ENCODE peak calls at places on chromosomes 13 and 19, in ten cellular contexts. K is naive thymus-derived CD8-positive, alpha-beta T cell; J is activated naive CD8-positive, alpha-beta T cell treated with anti-CD3 and anti-CD28 coated beads for 36 hours; G is A172; F is HuH-7.5; H is B cell; R is Panc1; I is activated T-helper 1 cell treated with Interleukin-2 at 50 U/mL for 16 hours; B is cardiac septum; N is HS-5. O is an unnamed sample.

GRCh38 chr13:49357694-49358093 is 86.2 kb downstream of the CAB39L start:
- DNase-seq in G (peak), H (no peak), R (no peak), B (no peak), F (no peak), J (no peak), I (no peak), K (no peak), N (no peak), O (no peak)

GRCh38 chr13:72205773-72206172 is 338.8 kb upstream of the DACH1 start:
- DNase-seq in R (no peak), F (no peak), H (no peak), K (no peak), N (no peak), G (peak), B (no peak), J (no peak), I (no peak), O (no peak)

GRCh38 chr13:33490461-33491327 is 205.1 kb upstream of the STARD13 start:
- DNase-seq in B (no peak), R (no peak), G (no peak), N (no peak), H (no peak), K (no peak), J (no peak), F (no peak), I (no peak), O (no peak)

GRCh38 chr13:41648314-41648935 is 191.1 kb downstream of the RGCC start:
- DNase-seq in I (no peak), F (no peak), B (no peak), J (no peak), K (no peak), G (peak), N (no peak), R (peak), H (no peak), O (no peak)

GRCh38 chr13:41622545-41623429 is 165.4 kb downstream of the RGCC start:
- DNase-seq in G (peak), J (no peak), R (no peak), K (no peak), B (no peak), H (no peak), I (no peak), N (no peak), F (no peak), O (no peak)

GRCh38 chr19:48715276-48715675 is 4.2 kb downstream of the MAMSTR start:
- DNase-seq in G (no peak), F (no peak), B (no peak), R (no peak), I (no peak), J (no peak), H (no peak), N (no peak), K (no peak), O (no peak)

GRCh38 chr19:639251-640155 is at the start of gene FGF22:
- DNase-seq in I (peak), F (peak), N (peak), G (peak), B (peak), J (peak), K (peak), R (no peak), H (peak), O (peak)

GRCh38 chr19:45245334-45245787 is at the start of gene EXOC3L2:
- DNase-seq in B (no peak), H (no peak), I (no peak), J (no peak), G (no peak), K (no peak), R (no peak), N (no peak), F (no peak), O (no peak)

GRCh38 chr13:37187110-37187509 is 81.6 kb upstream of the CSNK1A1L start:
- DNase-seq in G (peak), I (no peak), H (no peak), N (no peak), J (no peak), R (no peak), K (no peak), F (no peak), B (no peak), O (no peak)

GRCh38 chr13:108609353-108609752 is 20.1 kb upstream of the MYO16 start:
- DNase-seq in J (no peak), K (no peak), B (no peak), N (no peak), I (no peak), H (no peak), R (no peak), G (peak), F (no peak), O (no peak)

GRCh38 chr19:55197531-55197930 is 11.8 kb downstream of the PTPRH start:
- DNase-seq in J (no peak), H (no peak), N (no peak), G (no peak), F (no peak), I (no peak), K (no peak), R (no peak), B (no peak), O (no peak)

GRCh38 chr19:42273407-42274064 is 4.5 kb downstream of the CIC start:
- DNase-seq in H (no peak), G (no peak), N (no peak), I (no peak), K (no peak), B (no peak), F (no peak), R (no peak), J (no peak), O (no peak)

GRCh38 chr19:40611096-40611495 is 9.9 kb downstream of the LTBP4 start:
- DNase-seq in N (no peak), I (peak), K (no peak), R (no peak), J (no peak), G (no peak), F (no peak), B (no peak), H (no peak), O (no peak)

GRCh38 chr19:18086590-18087138 is at the start of gene IL12RB1:
- DNase-seq in I (no peak), F (no peak), H (peak), K (peak), B (peak), J (peak), G (no peak), N (no peak), R (no peak), O (no peak)

GRCh38 chr19:7293795-7294570 is at the start of gene INSR:
- DNase-seq in G (peak), N (peak), K (peak), H (peak), I (peak), J (peak), B (peak), R (no peak), F (peak), O (peak)

GRCh38 chr19:11257827-11258380 is 4.4 kb downstream of the DOCK6 start:
- DNase-seq in B (no peak), K (no peak), G (no peak), I (no peak), F (no peak), J (no peak), H (no peak), R (no peak), N (no peak), O (no peak)

GRCh38 chr13:27133889-27134288 is 37.7 kb downstream of the USP12 start:
- DNase-seq in J (no peak), R (no peak), B (no peak), F (no peak), K (no peak), I (no peak), H (no peak), N (no peak), G (no peak), O (no peak)

GRCh38 chr19:36051236-36051635 is 2.8 kb downstream of the THAP8 start:
- DNase-seq in K (no peak), R (no peak), B (no peak), N (no peak), J (no peak), F (no peak), H (no peak), G (no peak), I (no peak), O (no peak)

GRCh38 chr19:5956728-5957127 is 21.2 kb downstream of the RANBP3 start:
- DNase-seq in G (no peak), F (no peak), J (no peak), H (no peak), I (no peak), B (no peak), N (no peak), K (no peak), R (no peak), O (no peak)

GRCh38 chr13:69970521-69970920 is 137.1 kb upstream of the ATXN8OS start:
- DNase-seq in K (no peak), B (no peak), F (no peak), J (no peak), R (no peak), H (no peak), G (peak), I (no peak), N (peak), O (no peak)

GRCh38 chr19:28424662-28425430 is 788.1 kb downstream of the UQCRFS1 start:
- DNase-seq in R (no peak), I (no peak), J (no peak), B (no peak), F (no peak), G (peak), H (no peak), K (no peak), N (no peak), O (peak)

GRCh38 chr19:947707-948533 is 22.1 kb downstream of the ARID3A start:
- DNase-seq in I (no peak), B (no peak), K (peak), N (no peak), R (no peak), H (peak), J (peak), F (no peak), G (no peak), O (no peak)

GRCh38 chr19:50822661-50823208 is 852 bp downstream of the KLK1 start:
- DNase-seq in I (no peak), H (peak), R (no peak), G (no peak), N (no peak), B (no peak), J (no peak), K (no peak), F (no peak), O (no peak)

GRCh38 chr13:44120814-44121505 is 241.3 kb downstream of the LACC1 start:
- DNase-seq in K (no peak), J (no peak), N (no peak), R (no peak), G (no peak), I (no peak), B (no peak), F (no peak), H (no peak), O (no peak)

GRCh38 chr13:51551446-51551845 is 32.8 kb upstream of the WDFY2 start:
- DNase-seq in I (no peak), R (no peak), F (no peak), N (no peak), K (no peak), G (no peak), H (no peak), J (no peak), B (no peak), O (no peak)

GRCh38 chr19:16067205-16067938 is 8.9 kb upstream of the TPM4 start:
- DNase-seq in H (no peak), I (no peak), F (no peak), N (no peak), K (no peak), J (no peak), R (no peak), B (no peak), G (peak), O (peak)

GRCh38 chr13:60571571-60571970 is 174.6 kb downstream of the TDRD3 start:
- DNase-seq in F (no peak), J (no peak), N (no peak), G (no peak), I (no peak), B (no peak), K (no peak), R (no peak), H (no peak), O (no peak)

GRCh38 chr19:29665215-29665825 is at the start of gene PLEKHF1:
- DNase-seq in F (peak), R (no peak), J (peak), G (peak), B (peak), K (peak), I (peak), N (no peak), H (peak), O (peak)

GRCh38 chr19:17259118-17259780 is 5.3 kb downstream of the USHBP1 start:
- DNase-seq in J (no peak), I (no peak), B (no peak), R (no peak), F (no peak), H (no peak), G (peak), N (no peak), K (no peak), O (no peak)

GRCh38 chr13:26968431-26969335 is 202.9 kb downstream of the USP12 start:
- DNase-seq in H (no peak), F (peak), R (no peak), B (no peak), G (peak), K (no peak), J (no peak), N (no peak), I (no peak), O (no peak)

GRCh38 chr13:41193469-41193868 is 900 bp downstream of the KBTBD7 start:
- DNase-seq in G (no peak), N (no peak), I (no peak), R (no peak), H (no peak), J (no peak), B (no peak), F (no peak), K (no peak), O (no peak)

O was measured in NCI-H226.